ENCODE peak calls at places on chromosomes 11 and 22, in four cellular contexts. N is H9, K is epithelial cell of proximal tubule, P is brain microvascular endothelial cell. B is an unnamed sample.

GRCh38 chr11:105236631-105237030 is 97.1 kb upstream of the CARD18 start:
- DNase-seq in P (no peak), N (no peak), K (no peak), B (peak)

GRCh38 chr11:88428959-88429358 is 91.4 kb upstream of the CTSC start:
- DNase-seq in P (no peak), K (no peak), N (no peak), B (no peak)

GRCh38 chr11:130426223-130427048 is 2.0 kb downstream of the ADAMTS8 start:
- DNase-seq in P (no peak), N (no peak), K (no peak), B (no peak)

GRCh38 chr11:73464347-73464746 is 88.1 kb downstream of the RELT start:
- DNase-seq in K (no peak), P (no peak), N (no peak), B (no peak)

GRCh38 chr11:34219862-34220490 is 114.5 kb downstream of the NAT10 start:
- DNase-seq in N (no peak), K (no peak), P (no peak), B (peak)

GRCh38 chr11:122215244-122215992 is 99.4 kb upstream of the BLID start:
- DNase-seq in K (no peak), P (peak), N (peak), B (peak)

GRCh38 chr22:28425211-28425610 is 254.4 kb downstream of the TTC28 start:
- DNase-seq in N (no peak), P (no peak), K (no peak), B (no peak)

GRCh38 chr11:123373754-123374621 is 56.1 kb upstream of the GRAMD1B start:
- DNase-seq in P (no peak), N (no peak), K (no peak), B (no peak)

GRCh38 chr11:100753144-100753543 is 66.1 kb downstream of the ARHGAP42 start:
- DNase-seq in P (no peak), K (no peak), N (peak), B (no peak)

GRCh38 chr11:100756556-100756955 is 69.5 kb downstream of the ARHGAP42 start:
- DNase-seq in K (no peak), P (no peak), N (no peak), B (peak)

GRCh38 chr11:100752371-100753073 is 65.4 kb downstream of the ARHGAP42 start:
- DNase-seq in K (no peak), N (no peak), P (no peak), B (no peak)

GRCh38 chr11:100757636-100758035 is 70.5 kb downstream of the ARHGAP42 start:
- DNase-seq in P (no peak), N (no peak), K (no peak), B (no peak)

DNA sequence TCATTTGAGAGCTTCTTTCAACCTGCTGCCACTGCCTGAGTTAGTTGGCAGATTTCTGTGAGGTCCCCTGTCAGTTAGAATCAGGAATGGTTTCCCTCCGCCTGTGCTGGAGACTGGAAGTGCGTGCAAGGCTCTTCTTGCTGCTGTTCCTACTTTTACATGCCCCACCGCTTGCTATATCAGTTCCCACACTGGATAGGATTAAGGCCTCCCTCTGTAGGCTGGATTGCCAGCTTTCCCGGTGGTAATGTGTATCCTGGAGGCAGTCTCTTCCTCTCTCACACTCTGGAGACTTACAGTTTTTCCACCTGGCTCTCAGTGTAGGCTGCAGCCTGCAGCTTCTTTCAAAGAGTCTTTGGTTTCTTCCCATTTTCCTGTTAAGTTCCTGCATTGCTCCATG is 66.5 kb downstream of the ARHGAP42 start:
- DNase-seq in K (no peak), N (peak), P (no peak), B (no peak)
- TF ChIP-seq CTCF in K (no peak), N (no peak), P (no peak), B (no peak)

GRCh38 chr11:12271826-12272366 is 105.5 kb upstream of the PARVA start:
- DNase-seq in P (no peak), N (no peak), K (no peak), B (no peak)

GRCh38 chr11:12274558-12275197 is 102.7 kb upstream of the PARVA start:
- DNase-seq in N (peak), K (no peak), P (peak), B (peak)

GRCh38 chr11:12272821-12273617 is 104.4 kb upstream of the PARVA start:
- DNase-seq in N (no peak), P (peak), K (no peak), B (peak)

GRCh38 chr11:12274056-12274455 is 103.3 kb upstream of the PARVA start:
- DNase-seq in K (no peak), P (no peak), N (no peak), B (no peak)

DNA sequence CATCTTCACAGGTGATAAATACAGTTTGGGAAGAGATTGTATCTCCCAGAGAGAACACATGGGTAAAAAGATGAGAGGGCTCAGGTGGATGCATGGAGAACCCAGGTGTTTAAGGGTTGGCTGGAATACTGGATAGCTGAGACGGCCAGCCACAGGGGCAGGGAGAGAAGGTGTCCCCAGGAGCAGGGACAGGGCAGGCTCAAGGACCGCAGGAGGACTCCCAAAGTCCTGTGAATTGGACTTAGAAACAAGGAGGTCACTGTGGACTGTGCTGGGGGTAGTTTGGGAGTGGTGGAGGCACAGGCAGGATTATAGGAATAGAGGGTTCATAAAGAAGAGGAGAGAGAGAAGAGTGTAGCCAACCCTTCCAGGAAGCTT is 103.8 kb upstream of the PARVA start:
- DNase-seq in K (no peak), P (no peak), N (no peak), B (no peak)
- TF ChIP-seq CTCF in K (no peak), P (no peak), N (no peak), B (no peak)

GRCh38 chr11:72102946-72103753 is at the start of gene LAMTOR1:
- DNase-seq in P (peak), K (peak), N (peak), B (peak)
- TF ChIP-seq CTCF in P (peak), K (peak), N (peak), B (peak)

GRCh38 chr22:22058649-22059475 is 76.3 kb upstream of the TOP3B start:
- DNase-seq in P (no peak), K (no peak), N (no peak), B (no peak)
- TF ChIP-seq CTCF in P (no peak), K (no peak), N (no peak), B (no peak)

GRCh38 chr22:22767876-22768602 is 119.6 kb upstream of the IGLL5 start:
- DNase-seq in P (no peak), N (peak), K (no peak), B (no peak)
- TF ChIP-seq CTCF in P (peak), N (peak), K (peak), B (peak)

GRCh38 chr11:93020248-93021088 is 51.0 kb downstream of the MTNR1B start:
- DNase-seq in P (peak), K (peak), N (no peak), B (peak)

GRCh38 chr11:93016595-93016994 is 47.1 kb downstream of the MTNR1B start:
- DNase-seq in P (no peak), N (no peak), K (no peak), B (no peak)

GRCh38 chr11:93013646-93014045 is 44.2 kb downstream of the MTNR1B start:
- DNase-seq in K (no peak), N (no peak), P (no peak), B (no peak)

DNA sequence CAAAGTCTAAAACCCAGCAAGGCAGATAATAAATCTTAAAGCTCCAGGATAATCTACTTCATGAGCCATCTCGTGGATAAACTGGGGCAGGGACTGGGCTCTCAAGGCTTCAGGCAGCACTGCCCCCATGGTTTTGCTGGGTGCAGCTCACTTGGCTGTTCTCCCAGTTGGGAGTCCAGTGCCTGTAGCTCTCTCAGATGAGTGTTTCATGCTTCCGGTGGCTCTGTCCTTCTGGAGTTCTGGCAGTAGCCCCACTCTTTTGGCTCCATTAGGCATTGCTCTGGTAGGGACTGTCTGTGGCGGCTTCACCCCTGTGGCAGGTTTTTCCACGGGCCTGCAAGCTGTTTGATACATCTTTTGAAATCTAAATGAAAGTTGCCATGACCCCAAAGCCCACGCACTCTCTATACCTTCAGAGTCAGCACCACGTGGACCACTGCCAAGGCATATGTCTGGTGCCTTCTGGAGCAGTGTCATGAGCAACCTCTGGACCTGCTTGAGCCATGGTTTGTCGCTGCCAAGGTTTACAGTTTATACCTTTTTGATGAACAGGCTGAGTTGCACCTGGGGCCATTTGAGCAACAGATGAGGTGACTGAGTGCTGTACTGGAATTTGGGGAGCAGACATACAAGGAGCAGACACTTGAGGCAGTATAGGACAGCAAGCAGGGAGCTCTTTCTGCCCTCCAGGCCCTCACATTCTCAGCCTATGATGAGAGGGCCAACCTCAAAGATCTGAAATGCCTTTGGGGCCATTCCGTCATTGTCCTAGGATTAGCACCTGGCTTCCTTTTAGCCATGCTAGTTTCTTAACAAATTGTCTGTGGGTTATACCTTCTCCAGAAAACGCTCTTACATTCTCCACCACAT is 48.6 kb downstream of the MTNR1B start:
- DNase-seq in N (no peak), P (no peak), K (no peak), B (peak)
- TF ChIP-seq CTCF in N (peak), P (peak), K (no peak), B (peak)

B was measured in fibroblast of pulmonary artery.